ENCODE peak calls at places on chromosomes 11 and 22, in four cellular contexts. V, X, R and F are unnamed samples.

GRCh38 chr11:21785351-21785750 is 407.5 kb upstream of the ANO5 start:
- DNase-seq in V (no peak), X (no peak), R (no peak), F (no peak)

GRCh38 chr11:99934008-99934407 is 753.1 kb upstream of the ARHGAP42 start:
- DNase-seq in V (no peak), X (no peak), R (no peak), F (peak)

GRCh38 chr11:27085605-27086004 is 45.0 kb downstream of the BBOX1 start:
- DNase-seq in V (no peak), X (no peak), R (no peak), F (no peak)

GRCh38 chr11:117815262-117815803 is 9.2 kb downstream of the FXYD2 start:
- DNase-seq in V (peak), X (peak), R (no peak), F (peak)

GRCh38 chr11:118068206-118068944 is 8.5 kb upstream of the TMPRSS4 start:
- DNase-seq in V (no peak), X (peak), R (no peak), F (no peak)

GRCh38 chr11:73598719-73599379 is 937 bp upstream of the FAM168A start:
- DNase-seq in V (no peak), X (no peak), R (no peak), F (no peak)

GRCh38 chr11:125166347-125166841 is 1.8 kb downstream of the PKNOX2 start:
- DNase-seq in V (no peak), X (peak), R (no peak), F (no peak)

GRCh38 chr22:19060356-19061009 is 61.7 kb downstream of the DGCR2 start:
- DNase-seq in V (no peak), X (no peak), R (peak), F (no peak)

GRCh38 chr11:21635359-21635758 is 557.5 kb upstream of the ANO5 start:
- DNase-seq in V (no peak), X (no peak), R (no peak), F (no peak)

GRCh38 chr11:47433991-47434786 is 8.0 kb upstream of the PSMC3 start:
- DNase-seq in V (no peak), X (peak), R (peak), F (no peak)

GRCh38 chr11:115220423-115220822 is 283.8 kb downstream of the CADM1 start:
- DNase-seq in V (no peak), X (no peak), R (no peak), F (no peak)

GRCh38 chr11:78931891-78932290 is 357.2 kb upstream of the NARS2 start:
- DNase-seq in V (no peak), X (no peak), R (no peak), F (no peak)

GRCh38 chr11:72578991-72579815 is 95.0 kb downstream of the PDE2A start:
- DNase-seq in V (no peak), X (peak), R (no peak), F (no peak)

GRCh38 chr11:124302756-124303155 is 11.0 kb downstream of the OR8D1 start:
- DNase-seq in V (no peak), X (no peak), R (no peak), F (no peak)

GRCh38 chr11:73189315-73189714 is 28.8 kb upstream of the P2RY2 start:
- DNase-seq in V (peak), X (no peak), R (no peak), F (peak)

DNA sequence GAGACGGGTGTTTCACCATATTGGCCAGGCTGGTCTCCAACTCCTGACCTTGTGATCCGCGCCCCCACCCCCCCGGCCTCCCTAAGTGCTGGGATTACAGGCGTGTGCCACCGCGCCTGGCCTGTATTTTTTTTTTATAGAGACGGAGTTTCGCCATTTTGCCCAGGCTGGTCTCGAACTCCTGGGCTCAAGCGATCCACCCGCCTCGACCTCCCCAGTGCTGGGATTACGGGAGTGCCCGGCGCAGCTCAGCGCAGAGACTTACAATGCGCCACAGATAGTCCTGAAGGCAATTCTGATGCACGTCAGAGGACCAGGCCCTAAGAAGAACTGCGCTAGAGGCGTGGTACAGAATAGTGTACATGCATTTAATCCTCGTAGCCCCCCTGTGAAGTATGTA is 587 bp upstream of the VPS51 start:
- DNase-seq in V (no peak), X (no peak), R (no peak), F (no peak)
- H3K4me3 ChIP-seq in V (peak), X (peak), R (peak), F (no peak)

GRCh38 chr22:45832180-45832579 is 144.8 kb downstream of the WNT7B start:
- DNase-seq in V (no peak), X (no peak), R (no peak), F (no peak)
- H3K4me3 ChIP-seq in V (no peak), X (no peak), R (no peak), F (no peak)

DNA sequence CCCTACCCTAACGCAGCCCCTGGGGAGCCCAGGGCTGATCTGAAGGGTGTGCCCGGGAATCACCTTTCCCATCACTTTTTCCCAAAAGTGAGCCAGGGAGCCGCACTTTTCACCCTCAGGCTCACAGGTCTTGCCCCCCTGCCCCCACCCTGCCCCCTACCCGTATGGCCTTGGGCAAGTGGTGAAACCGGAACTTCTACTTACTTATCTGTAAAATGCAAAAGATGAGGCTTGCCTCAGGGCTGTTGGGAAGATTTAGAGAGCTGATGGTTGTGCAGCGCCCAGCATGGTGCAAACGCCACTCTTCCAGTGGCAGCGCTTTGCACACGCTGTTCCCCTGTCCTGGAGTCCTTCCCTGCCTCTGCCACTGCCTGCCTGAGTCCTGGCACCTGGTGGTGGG is 8.0 kb downstream of the SYT12 start:
- DNase-seq in V (peak), X (no peak), R (no peak), F (peak)
- H3K4me3 ChIP-seq in V (peak), X (no peak), R (no peak), F (no peak)

DNA sequence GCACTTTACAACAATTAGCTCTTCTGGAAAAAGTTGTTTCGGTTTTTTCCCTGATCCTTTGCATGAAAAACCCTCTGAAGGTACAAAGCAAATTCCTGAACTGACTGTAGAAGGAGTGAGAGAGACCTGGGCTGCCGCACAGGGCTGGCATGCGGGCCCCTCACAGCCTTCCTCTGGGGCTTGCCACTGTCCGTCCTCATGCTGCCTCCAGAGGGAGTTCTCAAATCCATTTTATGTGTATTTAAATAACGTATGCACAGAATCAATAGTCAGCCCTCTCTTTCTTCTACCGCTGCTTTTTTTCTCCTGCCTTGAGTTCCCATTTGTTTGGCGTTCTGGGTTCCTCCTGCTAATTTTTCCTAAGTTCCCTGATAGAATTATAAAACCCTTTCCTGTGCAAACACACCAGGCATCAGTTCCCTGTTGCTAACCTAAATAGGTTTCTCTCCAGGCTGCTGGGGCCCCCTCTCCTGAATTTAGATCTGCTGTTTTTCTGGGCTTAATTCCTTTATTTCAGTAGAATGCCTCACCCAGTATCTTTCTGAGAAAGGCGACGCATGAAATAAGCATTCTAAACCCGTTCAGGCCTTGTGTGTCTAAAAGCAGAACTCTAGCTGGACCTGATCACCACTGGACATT is 52.4 kb downstream of the PHF21B start:
- DNase-seq in V (no peak), X (no peak), R (no peak), F (peak)
- H3K4me3 ChIP-seq in V (no peak), X (no peak), R (no peak), F (no peak)

GRCh38 chr22:42073568-42074152 is 388 bp upstream of the PHETA2 start:
- DNase-seq in V (no peak), X (no peak), R (no peak), F (no peak)
- H3K4me3 ChIP-seq in V (no peak), X (peak), R (peak), F (peak)

DNA sequence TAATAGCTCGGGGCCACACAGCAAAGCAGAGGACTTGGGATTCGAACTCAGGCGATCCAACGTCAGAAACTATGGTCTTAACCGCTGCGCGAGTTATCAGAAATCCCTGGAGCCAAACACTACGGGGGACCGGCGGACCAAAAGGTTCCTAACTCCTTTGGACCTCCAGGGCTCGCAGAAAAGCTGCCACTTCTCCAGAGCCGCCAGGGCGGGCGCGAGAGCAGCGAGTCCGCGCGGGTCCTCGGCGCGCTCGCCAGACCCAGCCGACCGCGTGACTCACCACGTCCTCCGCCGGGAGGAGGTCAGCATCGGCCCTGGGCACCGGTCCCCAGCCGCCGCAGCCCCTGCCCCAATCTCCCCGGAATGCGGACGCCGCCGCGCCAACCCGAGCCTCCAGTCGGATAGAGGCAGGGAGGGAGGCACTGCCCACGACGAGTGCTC is 6.0 kb upstream of the ALX4 start:
- DNase-seq in V (no peak), X (peak), R (peak), F (no peak)
- H3K4me3 ChIP-seq in V (no peak), X (peak), R (peak), F (peak)

GRCh38 chr11:13008625-13009475 is at the start of gene RASSF10:
- DNase-seq in V (no peak), X (peak), R (peak), F (peak)
- H3K4me3 ChIP-seq in V (no peak), X (peak), R (peak), F (peak)